ENCODE peak calls at places on chromosomes 12 and 14, in five cellular contexts. C is activated naive CD8-positive, alpha-beta T cell treated with anti-CD3 and anti-CD28 coated beads, Interleukin-2, amount 50 U/mL, for 24 hours; H is NCI-H748 treated with DMSO at 0.1 percent for 48 hours; L is fibroblast of the aortic adventitia; S is amygdala. I is an unnamed sample.

GRCh38 chr12:129901256-129901655 is 2.6 kb downstream of the TMEM132D start:
- DNase-seq in C (no peak), H (no peak), L (no peak), S (no peak), I (peak; percentile 79)

GRCh38 chr14:101543814-101544213 is 17.5 kb upstream of the DIO3 start:
- DNase-seq in C (no peak), H (no peak), L (no peak), S (no peak), I (no peak)

GRCh38 chr12:47744005-47744651 is 14.6 kb downstream of the RAPGEF3 start:
- DNase-seq in C (peak; percentile 53), H (peak; percentile 55), L (no peak), S (no peak), I (no peak)

GRCh38 chr12:3655331-3655900 is 97.5 kb downstream of the CRACR2A start:
- DNase-seq in C (peak; percentile 7), H (no peak), L (peak; percentile 11), S (no peak), I (no peak)

GRCh38 chr12:42483534-42483857 is 106.0 kb downstream of the PRICKLE1 start:
- DNase-seq in C (peak; percentile 45), H (peak; percentile 22), L (no peak), S (no peak), I (no peak)

GRCh38 chr14:50425816-50426215 is 29.1 kb upstream of the CDKL1 start:
- DNase-seq in C (no peak), H (no peak), L (peak; percentile 86), S (no peak), I (peak; percentile 88)

GRCh38 chr14:74480051-74480450 is 13.1 kb downstream of the NPC2 start:
- DNase-seq in C (no peak), H (no peak), L (no peak), S (no peak), I (peak; percentile 26)

GRCh38 chr12:89657090-89657489 is 51.5 kb downstream of the ATP2B1 start:
- DNase-seq in C (no peak), H (no peak), L (no peak), S (no peak), I (no peak)

GRCh38 chr14:100030441-100031153 is 34.6 kb upstream of the EVL start:
- DNase-seq in C (no peak), H (no peak), L (peak; percentile 91), S (no peak), I (peak; percentile 97)

GRCh38 chr12:111168009-111168786 is 200.7 kb downstream of the PHETA1 start:
- DNase-seq in C (no peak), H (no peak), L (no peak), S (no peak), I (no peak)

GRCh38 chr12:93751864-93752610 is 74.9 kb downstream of the CRADD start:
- DNase-seq in C (no peak), H (no peak), L (peak; percentile 47), S (no peak), I (peak; percentile 94)

GRCh38 chr12:48193623-48194022 is 9.5 kb downstream of the OR10AD1 start:
- DNase-seq in C (no peak), H (no peak), L (no peak), S (no peak), I (no peak)

GRCh38 chr12:53963434-53964314 is 9.0 kb downstream of the HOXC12 start:
- DNase-seq in C (no peak), H (no peak), L (no peak), S (no peak), I (no peak)

GRCh38 chr12:92070864-92071445 is 74.7 kb downstream of the BTG1 start:
- DNase-seq in C (no peak), H (no peak), L (no peak), S (no peak), I (no peak)

GRCh38 chr12:130161261-130162231 is 718 bp upstream of the FZD10 start:
- DNase-seq in C (peak; percentile 4), H (no peak), L (no peak), S (no peak), I (peak; percentile 0)

GRCh38 chr12:117518594-117519270 is 157.3 kb upstream of the NOS1 start:
- DNase-seq in C (no peak), H (no peak), L (no peak), S (no peak), I (peak; percentile 25)

GRCh38 chr12:89542912-89543592 is 17.2 kb upstream of the POC1B start:
- DNase-seq in C (peak; percentile 61), H (peak; percentile 75), L (peak; percentile 91), S (no peak), I (peak; percentile 54)

GRCh38 chr14:76941544-76942287 is 86.8 kb downstream of the IRF2BPL start:
- DNase-seq in C (no peak), H (no peak), L (no peak), S (no peak), I (no peak)

GRCh38 chr12:92735131-92735721 is 32.4 kb downstream of the PLEKHG7 start:
- DNase-seq in C (no peak), H (peak; percentile 73), L (peak; percentile 92), S (no peak), I (peak; percentile 95)

GRCh38 chr14:67187826-67188225 is 1.4 kb upstream of the GARIN2 start:
- DNase-seq in C (no peak), H (no peak), L (peak; percentile 60), S (no peak), I (peak; percentile 96)

GRCh38 chr12:126899926-126900792 is 1366.8 kb upstream of the TMEM132C start:
- DNase-seq in C (no peak), H (peak; percentile 89), L (no peak), S (no peak), I (no peak)

GRCh38 chr12:123397400-123397799 is 13.5 kb downstream of the KMT5A start:
- DNase-seq in C (no peak), H (no peak), L (peak; percentile 49), S (no peak), I (no peak)

GRCh38 chr12:112130461-112130998 is 5.2 kb downstream of the TRAFD1 start:
- DNase-seq in C (no peak), H (no peak), L (peak; percentile 29), S (no peak), I (no peak)

GRCh38 chr12:64840129-64840528 is 15.7 kb downstream of the TBC1D30 start:
- DNase-seq in C (no peak), H (no peak), L (no peak), S (no peak), I (no peak)

GRCh38 chr12:102957339-102958050 is at the start of gene ASCL1:
- DNase-seq in C (no peak), H (peak; percentile 97), L (peak; percentile 28), S (no peak), I (peak; percentile 22)

GRCh38 chr12:120261951-120262851 is 3.3 kb downstream of the PXN start:
- DNase-seq in C (no peak), H (no peak), L (no peak), S (no peak), I (no peak)

GRCh38 chr12:95200128-95200973 is 16.9 kb downstream of the FGD6 start:
- DNase-seq in C (no peak), H (no peak), L (peak; percentile 38), S (no peak), I (no peak)

GRCh38 chr12:34142430-34142829 is 120.1 kb downstream of the ALG10 start:
- DNase-seq in C (no peak), H (no peak), L (no peak), S (no peak), I (no peak)

GRCh38 chr14:92513966-92514843 is 624 bp downstream of the RIN3 start:
- DNase-seq in C (peak; percentile 50), H (no peak), L (peak; percentile 37), S (no peak), I (peak; percentile 28)

GRCh38 chr14:37480446-37481290 is 114.4 kb downstream of the FOXA1 start:
- DNase-seq in C (no peak), H (no peak), L (no peak), S (no peak), I (no peak)

GRCh38 chr14:67748312-67748711 is 46.6 kb downstream of the RDH12 start:
- DNase-seq in C (no peak), H (no peak), L (no peak), S (no peak), I (no peak)

GRCh38 chr12:66232258-66232657 is 43.2 kb downstream of the IRAK3 start:
- DNase-seq in C (no peak), H (no peak), L (no peak), S (no peak), I (no peak)

GRCh38 chr12:54974281-54974680 is 10.3 kb downstream of the TESPA1 start:
- DNase-seq in C (no peak), H (no peak), L (no peak), S (no peak), I (no peak)

GRCh38 chr12:123748661-123749060 is 13.4 kb upstream of the DNAH10 start:
- DNase-seq in C (no peak), H (no peak), L (no peak), S (no peak), I (peak; percentile 46)

GRCh38 chr14:100771121-100771800 is 44.6 kb downstream of the DLK1 start:
- DNase-seq in C (no peak), H (no peak), L (no peak), S (no peak), I (no peak)

GRCh38 chr14:73740921-73741326 is 26.7 kb upstream of the PNMA1 start:
- DNase-seq in C (no peak), H (no peak), L (peak; percentile 69), S (no peak), I (no peak)

GRCh38 chr12:29728033-29728432 is 55.7 kb downstream of the TMTC1 start:
- DNase-seq in C (no peak), H (no peak), L (no peak), S (no peak), I (no peak)

GRCh38 chr14:91202234-91202974 is 42.1 kb downstream of the GPR68 start:
- DNase-seq in C (peak; percentile 30), H (no peak), L (peak; percentile 75), S (no peak), I (peak; percentile 48)

GRCh38 chr14:56666294-56666693 is 86.7 kb downstream of the TMEM260 start:
- DNase-seq in C (no peak), H (no peak), L (no peak), S (no peak), I (no peak)

GRCh38 chr12:63844391-63845341 is at the start of gene SRGAP1:
- DNase-seq in C (peak; percentile 4), H (peak; percentile 43), L (peak; percentile 87), S (peak; percentile 61), I (peak; percentile 66)